ENCODE peak calls at places on chromosomes 12 and 14, in six cellular contexts. Z is esophagus squamous epithelium, V is upper lobe of left lung, H is lower leg skin, M is A549, C is K562. P is an unnamed sample.

GRCh38 chr14:56244138-56244789 is 126.1 kb downstream of the PELI2 start:
- DNase-seq in Z (no peak), V (no peak), H (no peak), M (peak), C (no peak), P (no peak)

GRCh38 chr12:57749061-57749460 is 3.0 kb downstream of the CDK4 start:
- DNase-seq in Z (no peak), V (no peak), H (no peak), M (no peak), C (no peak), P (no peak)

GRCh38 chr14:65928995-65929394 is 516.5 kb downstream of the FUT8 start:
- DNase-seq in Z (no peak), V (no peak), H (no peak), M (no peak), C (no peak), P (no peak)

GRCh38 chr14:33679461-33680225 is 271.2 kb downstream of the EGLN3 start:
- DNase-seq in Z (no peak), V (no peak), H (no peak), M (no peak), C (no peak), P (no peak)

GRCh38 chr12:32558941-32559340 is 120.2 kb upstream of the DNM1L start:
- DNase-seq in Z (no peak), V (no peak), H (no peak), M (no peak), C (no peak), P (no peak)

GRCh38 chr12:46043972-46044520 is 53.7 kb upstream of the SCAF11 start:
- DNase-seq in Z (no peak), V (no peak), H (no peak), M (no peak), C (no peak), P (no peak)

GRCh38 chr12:105672576-105672975 is 342.1 kb downstream of the C12orf75 start:
- DNase-seq in Z (no peak), V (peak), H (peak), M (no peak), C (no peak), P (no peak)

GRCh38 chr14:52044791-52045522 is 23.9 kb downstream of the NID2 start:
- DNase-seq in Z (no peak), V (no peak), H (no peak), M (peak), C (no peak), P (no peak)

GRCh38 chr12:113273053-113273725 is 51.9 kb downstream of the TPCN1 start:
- DNase-seq in Z (no peak), V (no peak), H (no peak), M (no peak), C (no peak), P (no peak)

GRCh38 chr12:57342207-57342691 is 88.6 kb downstream of the R3HDM2 start:
- DNase-seq in Z (no peak), V (peak), H (no peak), M (peak), C (peak), P (peak)

GRCh38 chr12:130114952-130115351 is 47.3 kb upstream of the FZD10 start:
- DNase-seq in Z (no peak), V (no peak), H (no peak), M (no peak), C (no peak), P (no peak)

GRCh38 chr12:64665506-64665905 is 55.2 kb downstream of the RASSF3 start:
- DNase-seq in Z (no peak), V (peak), H (no peak), M (no peak), C (no peak), P (no peak)

GRCh38 chr14:54566410-54567223 is at the start of gene SAMD4A:
- DNase-seq in Z (peak), V (peak), H (peak), M (peak), C (peak), P (peak)

GRCh38 chr14:59849371-59850130 is 21.0 kb downstream of the RTN1 start:
- DNase-seq in Z (no peak), V (no peak), H (no peak), M (no peak), C (no peak), P (no peak)

GRCh38 chr14:89351364-89351957 is 65.6 kb downstream of the FOXN3 start:
- DNase-seq in Z (no peak), V (no peak), H (no peak), M (peak), C (no peak), P (no peak)

GRCh38 chr12:107635139-107635538 is 50.5 kb upstream of the PWP1 start:
- DNase-seq in Z (no peak), V (no peak), H (no peak), M (no peak), C (no peak), P (no peak)

GRCh38 chr12:89708793-89709156 is at the start of gene ATP2B1:
- DNase-seq in Z (peak), V (peak), H (peak), M (peak), C (peak), P (peak)

GRCh38 chr12:120597861-120598260 is 16.7 kb upstream of the POP5 start:
- DNase-seq in Z (no peak), V (no peak), H (no peak), M (no peak), C (no peak), P (no peak)

GRCh38 chr14:100594625-100594951 is 7.4 kb upstream of the BEGAIN start:
- DNase-seq in Z (no peak), V (no peak), H (no peak), M (no peak), C (no peak), P (no peak)

GRCh38 chr12:100043657-100044056 is 58.9 kb upstream of the ANKS1B start:
- DNase-seq in Z (no peak), V (no peak), H (no peak), M (no peak), C (no peak), P (no peak)

GRCh38 chr12:107492393-107493134 is 193.0 kb upstream of the PWP1 start:
- DNase-seq in Z (no peak), V (peak), H (no peak), M (no peak), C (no peak), P (no peak)

GRCh38 chr14:31441273-31442110 is 15.8 kb downstream of the DTD2 start:
- DNase-seq in Z (no peak), V (no peak), H (no peak), M (peak), C (no peak), P (peak)

GRCh38 chr12:132886529-132887477 is 602 bp downstream of the CHFR start:
- DNase-seq in Z (no peak), V (no peak), H (no peak), M (peak), C (peak), P (peak)

GRCh38 chr14:75658957-75659356 is 1.7 kb downstream of the ERG28 start:
- DNase-seq in Z (no peak), V (no peak), H (no peak), M (no peak), C (no peak), P (no peak)

GRCh38 chr12:48422060-48422459 is 50.3 kb upstream of the ANP32D start:
- DNase-seq in Z (no peak), V (no peak), H (no peak), M (no peak), C (no peak), P (no peak)

GRCh38 chr12:132341318-132342050 is 12.1 kb upstream of the GALNT9 start:
- DNase-seq in Z (no peak), V (no peak), H (no peak), M (no peak), C (no peak), P (no peak)

GRCh38 chr12:80877706-80878384 is 59.9 kb downstream of the LIN7A start:
- DNase-seq in Z (no peak), V (no peak), H (no peak), M (no peak), C (no peak), P (no peak)

GRCh38 chr12:12786371-12786715 is 884 bp downstream of the APOLD1 start:
- DNase-seq in Z (no peak), V (no peak), H (no peak), M (no peak), C (no peak), P (peak)

GRCh38 chr12:98678946-98679610 is 34.0 kb downstream of the APAF1 start:
- DNase-seq in Z (no peak), V (no peak), H (no peak), M (no peak), C (no peak), P (no peak)

GRCh38 chr12:130555628-130556485 is 160.2 kb downstream of the RIMBP2 start:
- DNase-seq in Z (no peak), V (no peak), H (no peak), M (no peak), C (no peak), P (no peak)

GRCh38 chr14:93959239-93960107 is 16.9 kb downstream of the ASB2 start:
- DNase-seq in Z (peak), V (peak), H (no peak), M (peak), C (peak), P (peak)
- TF ChIP-seq POLR2A in Z (peak), V (no peak), H (no peak), M (no peak), C (no peak), P (no peak)

GRCh38 chr14:103628221-103628683 is 759 bp upstream of the KLC1 start:
- DNase-seq in Z (no peak), V (peak), H (peak), M (peak), C (peak), P (peak)
- TF ChIP-seq POLR2A in Z (peak), V (peak), H (no peak), M (peak), C (peak), P (peak)

GRCh38 chr14:23301288-23301968 is 1.2 kb downstream of the PPP1R3E start:
- DNase-seq in Z (peak), V (peak), H (peak), M (peak), C (peak), P (peak)
- TF ChIP-seq POLR2A in Z (peak), V (peak), H (no peak), M (peak), C (no peak), P (no peak)

DNA sequence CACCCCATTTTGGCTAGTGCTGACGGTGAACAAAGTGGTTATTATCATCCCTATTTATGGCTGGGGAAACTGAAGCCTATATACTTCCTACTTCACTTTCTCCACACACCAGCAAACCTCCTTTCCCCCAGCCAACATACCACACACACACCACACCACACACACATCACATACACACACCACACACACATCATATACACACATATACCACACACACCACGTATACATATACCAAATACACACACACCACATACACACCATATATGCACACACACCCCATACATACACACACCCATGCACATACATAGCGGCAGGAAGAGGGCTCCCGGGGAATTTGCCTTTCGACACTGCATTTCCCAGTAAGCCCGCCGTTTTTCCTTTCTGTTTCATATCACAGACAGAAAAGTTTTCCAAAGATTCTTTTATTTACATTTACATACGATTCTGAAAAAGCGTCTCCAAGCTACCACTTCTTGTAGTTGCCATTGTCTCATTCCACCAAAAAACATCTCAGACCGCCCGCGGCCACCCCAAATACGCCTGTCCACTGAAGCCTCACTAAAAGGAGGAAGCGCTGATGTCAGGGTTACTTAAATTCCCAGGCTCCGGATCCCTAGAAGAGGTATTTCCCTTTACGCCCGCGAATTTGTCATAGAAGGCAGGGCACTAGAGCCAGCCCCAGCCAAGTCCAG is 826 bp upstream of the RAB5B start:
- DNase-seq in Z (no peak), V (no peak), H (no peak), M (no peak), C (peak), P (no peak)
- TF ChIP-seq POLR2A in Z (peak), V (peak), H (no peak), M (peak), C (peak), P (no peak)

DNA sequence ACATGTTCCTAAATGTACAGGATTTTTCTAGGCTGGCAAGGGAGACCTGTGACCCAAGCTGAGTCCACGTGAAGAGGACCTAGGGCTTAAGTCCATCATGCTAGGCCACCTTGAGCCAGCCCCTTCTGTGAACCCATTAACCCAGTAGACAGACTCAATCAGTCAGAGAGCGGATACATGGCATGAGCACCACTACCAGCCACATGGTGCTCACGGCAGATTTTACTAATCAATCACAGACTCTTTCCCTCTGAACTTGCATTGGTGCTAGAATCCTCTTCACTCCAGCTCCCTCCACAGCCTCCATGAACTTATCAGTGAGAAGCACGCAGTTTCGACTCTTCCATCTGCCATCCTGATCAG is 9.0 kb downstream of the PHETA1 start:
- DNase-seq in Z (no peak), V (no peak), H (no peak), M (no peak), C (peak), P (no peak)
- TF ChIP-seq POLR2A in Z (no peak), V (no peak), H (no peak), M (no peak), C (no peak), P (peak)

GRCh38 chr12:22740656-22741350 is 115.8 kb downstream of the ETNK1 start:
- DNase-seq in Z (no peak), V (no peak), H (no peak), M (no peak), C (no peak), P (no peak)

GRCh38 chr12:22738945-22739344 is 114.0 kb downstream of the ETNK1 start:
- DNase-seq in Z (no peak), V (no peak), H (no peak), M (no peak), C (no peak), P (no peak)

GRCh38 chr12:22743700-22744099 is 118.7 kb downstream of the ETNK1 start:
- DNase-seq in Z (no peak), V (no peak), H (no peak), M (no peak), C (no peak), P (no peak)

GRCh38 chr12:22746720-22747119 is 121.7 kb downstream of the ETNK1 start:
- DNase-seq in Z (no peak), V (no peak), H (no peak), M (no peak), C (no peak), P (no peak)

GRCh38 chr12:22744197-22744596 is 119.2 kb downstream of the ETNK1 start:
- DNase-seq in Z (no peak), V (no peak), H (no peak), M (no peak), C (no peak), P (no peak)
- TF ChIP-seq POLR2A in Z (no peak), V (no peak), H (no peak), M (no peak), C (no peak), P (no peak)

GRCh38 chr14:73613046-73613383 is 698 bp downstream of the ACOT6 start:
- DNase-seq in Z (no peak), V (no peak), H (no peak), M (peak), C (no peak), P (peak)

GRCh38 chr14:73616831-73617230 is 4.5 kb downstream of the ACOT6 start:
- DNase-seq in Z (no peak), V (no peak), H (no peak), M (no peak), C (no peak), P (no peak)

GRCh38 chr14:73610692-73611091 is 1.6 kb upstream of the ACOT6 start:
- DNase-seq in Z (no peak), V (no peak), H (no peak), M (no peak), C (no peak), P (no peak)

GRCh38 chr14:73613419-73613963 is 1.2 kb downstream of the ACOT6 start:
- DNase-seq in Z (no peak), V (no peak), H (no peak), M (no peak), C (no peak), P (no peak)

GRCh38 chr14:73612339-73613045 is at the start of gene ACOT6:
- DNase-seq in Z (no peak), V (peak), H (peak), M (peak), C (peak), P (peak)
- TF ChIP-seq POLR2A in Z (peak), V (peak), H (no peak), M (peak), C (no peak), P (peak)

GRCh38 chr12:50201987-50202521 is 34.9 kb upstream of the CERS5 start:
- DNase-seq in Z (no peak), V (peak), H (no peak), M (peak), C (no peak), P (no peak)
- TF ChIP-seq POLR2A in Z (no peak), V (no peak), H (no peak), M (no peak), C (no peak), P (no peak)

GRCh38 chr14:50002926-50003212 is 110.0 kb downstream of the ARF6 start:
- DNase-seq in Z (no peak), V (no peak), H (no peak), M (no peak), C (no peak), P (no peak)

GRCh38 chr14:50006141-50006540 is 110.2 kb downstream of the VCPKMT start:
- DNase-seq in Z (no peak), V (no peak), H (no peak), M (no peak), C (no peak), P (no peak)

GRCh38 chr14:50001999-50002925 is 109.4 kb downstream of the ARF6 start:
- DNase-seq in Z (no peak), V (peak), H (no peak), M (no peak), C (peak), P (peak)

GRCh38 chr14:50001146-50001998 is 108.5 kb downstream of the ARF6 start:
- DNase-seq in Z (no peak), V (peak), H (peak), M (peak), C (peak), P (peak)

GRCh38 chr14:50003213-50004021 is 110.5 kb downstream of the ARF6 start:
- DNase-seq in Z (peak), V (peak), H (peak), M (peak), C (peak), P (peak)
- TF ChIP-seq POLR2A in Z (peak), V (peak), H (no peak), M (peak), C (peak), P (peak)